ENCODE peak calls at places on chromosomes 6 and 20, in eight cellular contexts. A is amniotic stem cell; C is stomach; X is effector CD8-positive, alpha-beta T cell; N is Calu3; K is T-helper 2 cell; M is DMS153; O is GM06990. V is an unnamed sample.

GRCh38 chr6:11236351-11236750 is 3.9 kb upstream of the NEDD9 start:
- DNase-seq in A (no peak), C (no peak), X (no peak), N (no peak), K (peak), M (no peak), O (peak), V (no peak)

GRCh38 chr20:38888059-38888831 is 38.0 kb upstream of the FAM83D start:
- DNase-seq in A (no peak), C (no peak), X (no peak), N (no peak), K (no peak), M (no peak), O (no peak), V (no peak)

GRCh38 chr6:139124887-139125672 is 9.8 kb upstream of the HECA start:
- DNase-seq in A (no peak), C (peak), X (peak), N (peak), K (peak), M (peak), O (peak), V (peak)

GRCh38 chr6:158519761-158520160 is 40.1 kb upstream of the TMEM181 start:
- DNase-seq in A (no peak), C (no peak), X (no peak), N (no peak), K (no peak), M (no peak), O (no peak), V (no peak)

GRCh38 chr20:3874194-3874824 is 14.9 kb upstream of the PANK2 start:
- DNase-seq in A (no peak), C (no peak), X (no peak), N (no peak), K (no peak), M (no peak), O (no peak), V (no peak)

GRCh38 chr20:14777571-14777970 is 440.2 kb upstream of the FLRT3 start:
- DNase-seq in A (no peak), C (no peak), X (no peak), N (no peak), K (no peak), M (no peak), O (no peak), V (no peak)

GRCh38 chr6:15401769-15402250 is 155.9 kb downstream of the JARID2 start:
- DNase-seq in A (no peak), C (no peak), X (no peak), N (no peak), K (no peak), M (no peak), O (no peak), V (no peak)

GRCh38 chr20:4633379-4633778 is 88.3 kb upstream of the PRND start:
- DNase-seq in A (no peak), C (no peak), X (no peak), N (no peak), K (no peak), M (no peak), O (no peak), V (no peak)

GRCh38 chr6:154921482-154921881 is 73.6 kb upstream of the TIAM2 start:
- DNase-seq in A (no peak), C (no peak), X (no peak), N (no peak), K (no peak), M (no peak), O (no peak), V (peak)

GRCh38 chr20:24837721-24838456 is 111.2 kb upstream of the CST7 start:
- DNase-seq in A (peak), C (no peak), X (no peak), N (no peak), K (no peak), M (no peak), O (no peak), V (no peak)

GRCh38 chr6:56026461-56027180 is 151.2 kb upstream of the BMP5 start:
- DNase-seq in A (no peak), C (no peak), X (no peak), N (no peak), K (no peak), M (no peak), O (no peak), V (no peak)

GRCh38 chr6:37134622-37135191 is 35.2 kb upstream of the PIM1 start:
- DNase-seq in A (peak), C (peak), X (no peak), N (peak), K (peak), M (no peak), O (no peak), V (no peak)

GRCh38 chr6:1007159-1007558 is 304.7 kb upstream of the FOXQ1 start:
- DNase-seq in A (no peak), C (no peak), X (no peak), N (no peak), K (no peak), M (no peak), O (no peak), V (no peak)

GRCh38 chr6:53328375-53328774 is 20.4 kb downstream of the ELOVL5 start:
- DNase-seq in A (no peak), C (no peak), X (no peak), N (no peak), K (no peak), M (no peak), O (no peak), V (no peak)

GRCh38 chr6:28693751-28694443 is 168.2 kb downstream of the GPX5 start:
- DNase-seq in A (no peak), C (no peak), X (no peak), N (no peak), K (no peak), M (no peak), O (no peak), V (no peak)

GRCh38 chr6:18978330-18979128 is 591.4 kb downstream of the RNF144B start:
- DNase-seq in A (no peak), C (no peak), X (no peak), N (peak), K (no peak), M (peak), O (no peak), V (no peak)

GRCh38 chr20:37311710-37312355 is 22.4 kb downstream of the MANBAL start:
- DNase-seq in A (no peak), C (no peak), X (no peak), N (no peak), K (no peak), M (no peak), O (no peak), V (no peak)

GRCh38 chr20:37839432-37839827 is 63.5 kb upstream of the VSTM2L start:
- DNase-seq in A (no peak), C (no peak), X (no peak), N (no peak), K (no peak), M (no peak), O (no peak), V (no peak)